ENCODE peak calls at places on chromosomes 12 and 14, in seven cellular contexts. K is stomach, D is prostate gland, Z is psoas muscle, R is adrenal gland, P is uterus, B is heart right ventricle. X is an unnamed sample.

GRCh38 chr12:47188576-47189441 is 109.0 kb upstream of the AMIGO2 start:
- DNase-seq in K (no peak), D (no peak), Z (no peak), R (no peak), P (peak; percentile 46), B (no peak), X (no peak)

GRCh38 chr14:66046591-66046990 is 439.6 kb upstream of the CCDC196 start:
- DNase-seq in K (no peak), D (no peak), Z (no peak), R (no peak), P (no peak), B (no peak), X (no peak)

GRCh38 chr12:24062642-24063245 is 113.3 kb upstream of the SOX5 start:
- DNase-seq in K (no peak), D (no peak), Z (no peak), R (no peak), P (no peak), B (no peak), X (no peak)

GRCh38 chr12:103742349-103742784 is 98.7 kb downstream of the NT5DC3 start:
- DNase-seq in K (peak; percentile 27), D (peak; percentile 58), Z (no peak), R (peak; percentile 62), P (no peak), B (peak; percentile 20), X (no peak)

GRCh38 chr12:17062296-17063061 is 456.5 kb upstream of the LMO3 start:
- DNase-seq in K (no peak), D (no peak), Z (no peak), R (no peak), P (no peak), B (no peak), X (no peak)

GRCh38 chr12:89960607-89961394 is 252.2 kb upstream of the ATP2B1 start:
- DNase-seq in K (no peak), D (no peak), Z (no peak), R (no peak), P (no peak), B (no peak), X (no peak)

GRCh38 chr14:57845802-57846531 is 19.9 kb downstream of the SLC35F4 start:
- DNase-seq in K (no peak), D (no peak), Z (no peak), R (no peak), P (no peak), B (peak; percentile 6), X (no peak)

GRCh38 chr12:111600296-111600562 is 1.1 kb upstream of the ATXN2 start:
- DNase-seq in K (no peak), D (no peak), Z (no peak), R (no peak), P (no peak), B (no peak), X (no peak)

GRCh38 chr14:76328457-76329137 is 47.3 kb upstream of the ESRRB start:
- DNase-seq in K (no peak), D (no peak), Z (no peak), R (no peak), P (no peak), B (no peak), X (no peak)

GRCh38 chr12:127594351-127594970 is 672.5 kb upstream of the TMEM132C start:
- DNase-seq in K (no peak), D (no peak), Z (no peak), R (no peak), P (no peak), B (no peak), X (no peak)

GRCh38 chr12:109709401-109710278 is 4.0 kb upstream of the FAM222A start:
- DNase-seq in K (no peak), D (no peak), Z (no peak), R (peak; percentile 81), P (no peak), B (no peak), X (no peak)

GRCh38 chr14:54310151-54310851 is 86.5 kb upstream of the CDKN3 start:
- DNase-seq in K (no peak), D (no peak), Z (no peak), R (no peak), P (no peak), B (no peak), X (no peak)

GRCh38 chr12:62967701-62968100 is 32.8 kb upstream of the PPM1H start:
- DNase-seq in K (no peak), D (peak; percentile 46), Z (no peak), R (no peak), P (no peak), B (no peak), X (no peak)

GRCh38 chr14:23443881-23444280 is 8.4 kb upstream of the MYH7 start:
- DNase-seq in K (no peak), D (no peak), Z (no peak), R (no peak), P (no peak), B (no peak), X (no peak)

GRCh38 chr12:119869720-119870119 is 7.4 kb downstream of the CIT start:
- DNase-seq in K (no peak), D (no peak), Z (peak; percentile 51), R (no peak), P (no peak), B (no peak), X (peak; percentile 59)

GRCh38 chr12:54459355-54459754 is 14.0 kb downstream of the GTSF1 start:
- DNase-seq in K (no peak), D (no peak), Z (no peak), R (no peak), P (no peak), B (no peak), X (no peak)

GRCh38 chr14:91377700-91378652 is 39.6 kb downstream of the CCDC88C start:
- DNase-seq in K (no peak), D (no peak), Z (peak; percentile 47), R (no peak), P (no peak), B (no peak), X (no peak)

GRCh38 chr14:91835197-91835919 is 32.0 kb downstream of the TC2N start:
- DNase-seq in K (peak; percentile 34), D (peak; percentile 17), Z (no peak), R (no peak), P (no peak), B (no peak), X (no peak)

GRCh38 chr14:80212025-80212402 is 710 bp upstream of the DIO2 start:
- DNase-seq in K (no peak), D (no peak), Z (no peak), R (no peak), P (no peak), B (peak; percentile 10), X (no peak)

GRCh38 chr12:69055280-69055679 is 122.3 kb upstream of the CPM start:
- DNase-seq in K (no peak), D (no peak), Z (no peak), R (no peak), P (no peak), B (no peak), X (no peak)

GRCh38 chr14:96136361-96136760 is 68.3 kb upstream of the BDKRB2 start:
- DNase-seq in K (no peak), D (no peak), Z (no peak), R (no peak), P (no peak), B (no peak), X (no peak)

GRCh38 chr14:69726761-69727511 is 40.0 kb upstream of the SRSF5 start:
- DNase-seq in K (peak; percentile 84), D (peak; percentile 63), Z (peak; percentile 90), R (peak; percentile 91), P (peak; percentile 77), B (peak; percentile 83), X (peak; percentile 94)

GRCh38 chr12:123062682-123063426 is 82.4 kb downstream of the ARL6IP4 start:
- DNase-seq in K (peak; percentile 47), D (no peak), Z (peak; percentile 79), R (peak; percentile 94), P (no peak), B (peak; percentile 55), X (no peak)

GRCh38 chr14:68589447-68590232 is 203.2 kb downstream of the ZFP36L1 start:
- DNase-seq in K (no peak), D (no peak), Z (peak; percentile 70), R (no peak), P (peak; percentile 93), B (peak; percentile 54), X (peak; percentile 84)
- H3K4me1 ChIP-seq in K (peaks cover 55% of the 10 kb centered on the region), D (peaks cover 7% of the 10 kb centered on the region), Z (peaks cover 24% of the 10 kb centered on the region), R (no peaks in the 10 kb centered on the region), P (peaks cover 33% of the 10 kb centered on the region), B (peaks cover 38% of the 10 kb centered on the region), X (peaks cover 23% of the 10 kb centered on the region)

GRCh38 chr12:88764781-88765470 is 184.7 kb upstream of the KITLG start:
- DNase-seq in K (no peak), D (no peak), Z (no peak), R (no peak), P (no peak), B (no peak), X (no peak)

DNA sequence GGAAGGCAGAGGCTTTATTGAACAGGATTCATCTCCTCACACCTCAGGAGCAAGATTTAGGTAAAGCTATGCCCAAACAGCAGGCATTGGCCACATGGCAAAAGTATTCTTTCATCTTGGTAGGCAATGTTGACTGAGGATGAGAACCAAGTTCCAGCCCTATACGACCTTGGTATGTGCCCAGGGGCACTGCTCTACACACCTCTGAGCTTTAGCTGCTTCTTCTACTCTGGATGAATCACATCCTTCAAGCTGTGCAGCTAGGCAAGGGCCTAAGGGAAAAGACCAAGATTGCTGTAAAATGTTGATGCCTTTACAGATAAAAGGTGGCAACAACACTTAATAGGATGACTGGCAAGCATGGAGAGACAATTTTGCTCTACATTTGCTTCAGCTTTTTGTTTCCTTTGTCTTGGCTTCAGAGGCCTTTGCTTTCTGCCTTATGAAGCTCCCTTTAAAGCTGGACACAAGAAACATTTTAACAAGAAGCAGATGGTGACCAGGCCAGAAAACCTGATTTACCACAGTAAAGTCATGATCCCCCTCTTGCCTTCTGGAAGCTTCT is 183.3 kb upstream of the KITLG start:
- DNase-seq in K (no peak), D (no peak), Z (no peak), R (no peak), P (no peak), B (no peak), X (no peak)
- H3K27ac ChIP-seq in K (no peak overlapping the region), D (no peak overlapping the region), Z (no peak overlapping the region), R (no peak overlapping the region), P (no peak overlapping the region), B (no peak overlapping the region), X (no peak overlapping the region)

GRCh38 chr14:56215180-56215579 is 97.0 kb downstream of the PELI2 start:
- DNase-seq in K (no peak), D (no peak), Z (no peak), R (no peak), P (no peak), B (no peak), X (no peak)
- H3K4me1 ChIP-seq in K (peaks cover 43% of the 10 kb centered on the region), D (no peaks in the 10 kb centered on the region), Z (peaks cover 36% of the 10 kb centered on the region), R (peaks cover 21% of the 10 kb centered on the region), P (no peaks in the 10 kb centered on the region), B (peaks cover 53% of the 10 kb centered on the region), X (peaks cover 6% of the 10 kb centered on the region)

GRCh38 chr12:93243689-93244513 is 133.8 kb upstream of the NUDT4 start:
- DNase-seq in K (no peak), D (peak; percentile 56), Z (no peak), R (peak; percentile 64), P (peak; percentile 25), B (peak; percentile 17), X (no peak)
- H3K27ac ChIP-seq in K (peak overlapping the region; percentile 73), D (no peak overlapping the region), Z (peak overlapping the region; percentile 56), R (no peak overlapping the region), P (peak overlapping the region; percentile 18), B (no peak overlapping the region), X (no peak overlapping the region)

X was measured in right cardiac atrium.